ENCODE peak calls at places on chromosomes 3 and 15, in nine cellular contexts. P is heart left ventricle; K is mucosa of descending colon; S is aorta; T is breast epithelium; U is naive thymus-derived CD4-positive, alpha-beta T cell; H is uterus; B is right lobe of liver; L is body of pancreas. I is an unnamed sample.
A peak's percentile ranks its signal among the peaks of the same experiment; 100 is the strongest.

GRCh38 chr3:37813403-37813802 is 48.3 kb upstream of the CTDSPL start:
- DNase-seq in K (no peak), L (no peak), U (no peak), B (no peak), H (no peak), T (no peak), S (no peak), P (no peak), I (no peak)

GRCh38 chr3:67005974-67006373 is 7.9 kb downstream of the KBTBD8 start:
- DNase-seq in H (no peak), B (no peak), K (no peak), U (no peak), L (no peak), S (no peak), T (no peak), P (no peak), I (no peak)

GRCh38 chr3:151226088-151226563 is 23.1 kb upstream of the GPR171 start:
- DNase-seq in B (no peak), L (no peak), T (no peak), U (no peak), S (no peak), H (no peak), K (no peak), P (no peak), I (no peak)

GRCh38 chr3:170410428-170411029 is 8.1 kb upstream of the CLDN11 start:
- DNase-seq in H (no peak), U (no peak), B (no peak), T (no peak), S (no peak), P (no peak), K (peak; percentile 58), L (no peak), I (no peak)

GRCh38 chr3:196063456-196063855 is 18.4 kb downstream of the TFRC start:
- DNase-seq in T (no peak), H (no peak), K (no peak), S (no peak), B (no peak), U (no peak), P (no peak), L (no peak), I (no peak)

GRCh38 chr3:31092748-31093607 is 198.5 kb upstream of the GADL1 start:
- DNase-seq in B (no peak), U (no peak), L (no peak), P (no peak), H (no peak), K (no peak), S (no peak), T (no peak), I (no peak)

GRCh38 chr3:127044996-127045395 is 62.1 kb downstream of the PLXNA1 start:
- DNase-seq in S (peak; percentile 53), K (peak; percentile 42), P (no peak), U (no peak), L (peak; percentile 41), T (no peak), B (peak; percentile 22), H (no peak), I (peak; percentile 73)

GRCh38 chr3:130516645-130517512 is at the start of gene COL6A6:
- DNase-seq in T (no peak), L (no peak), S (no peak), H (no peak), K (no peak), U (no peak), B (no peak), P (no peak), I (no peak)

GRCh38 chr15:74983725-74984231 is 11.6 kb upstream of the SCAMP5 start:
- DNase-seq in S (peak; percentile 7), L (no peak), U (no peak), T (no peak), H (no peak), B (no peak), P (no peak), K (no peak), I (no peak)

GRCh38 chr3:123284399-123285010 is 82.8 kb downstream of the SEC22A start:
- DNase-seq in U (no peak), B (no peak), T (no peak), P (no peak), H (no peak), K (peak; percentile 11), S (no peak), L (no peak), I (no peak)

GRCh38 chr3:192887047-192887446 is 30.6 kb downstream of the MB21D2 start:
- DNase-seq in P (no peak), B (no peak), K (no peak), S (no peak), H (no peak), U (no peak), L (no peak), T (no peak), I (no peak)

GRCh38 chr15:75578206-75578947 is 738 bp downstream of the PTPN9 start:
- DNase-seq in P (peak; percentile 34), S (peak; percentile 52), U (peak; percentile 9), B (peak; percentile 62), K (peak; percentile 48), T (no peak), L (peak; percentile 41), H (no peak), I (peak; percentile 36)

GRCh38 chr15:78308422-78309021 is 9.1 kb upstream of the SKIC8 start:
- DNase-seq in T (no peak), B (peak; percentile 76), S (peak; percentile 67), H (no peak), U (no peak), K (peak; percentile 83), P (peak; percentile 61), L (peak; percentile 69), I (peak; percentile 56)

GRCh38 chr3:144287001-144287400 is 315.4 kb downstream of the DIPK2A start:
- DNase-seq in B (no peak), U (no peak), H (no peak), K (no peak), P (no peak), L (no peak), T (no peak), S (no peak), I (no peak)

GRCh38 chr3:169790687-169791429 is 17.7 kb downstream of the MYNN start:
- DNase-seq in P (no peak), L (no peak), H (no peak), B (no peak), K (no peak), T (no peak), S (no peak), U (no peak), I (no peak)

GRCh38 chr15:94174399-94174802 is 57.0 kb upstream of the MCTP2 start:
- DNase-seq in L (no peak), S (no peak), T (no peak), H (no peak), U (no peak), P (no peak), K (no peak), B (no peak), I (no peak)

GRCh38 chr3:13173186-13173585 is 100.0 kb upstream of the IQSEC1 start:
- DNase-seq in H (no peak), S (no peak), K (no peak), T (no peak), L (no peak), P (peak; percentile 9), B (no peak), U (no peak), I (no peak)

GRCh38 chr15:91632176-91632575 is 221.3 kb upstream of the SLCO3A1 start:
- DNase-seq in B (no peak), H (no peak), L (no peak), K (no peak), S (no peak), P (no peak), U (no peak), T (no peak), I (no peak)

GRCh38 chr15:39321977-39322376 is 258.9 kb upstream of the THBS1 start:
- DNase-seq in P (no peak), L (no peak), K (no peak), S (no peak), U (no peak), H (no peak), B (no peak), T (no peak), I (no peak)

DNA sequence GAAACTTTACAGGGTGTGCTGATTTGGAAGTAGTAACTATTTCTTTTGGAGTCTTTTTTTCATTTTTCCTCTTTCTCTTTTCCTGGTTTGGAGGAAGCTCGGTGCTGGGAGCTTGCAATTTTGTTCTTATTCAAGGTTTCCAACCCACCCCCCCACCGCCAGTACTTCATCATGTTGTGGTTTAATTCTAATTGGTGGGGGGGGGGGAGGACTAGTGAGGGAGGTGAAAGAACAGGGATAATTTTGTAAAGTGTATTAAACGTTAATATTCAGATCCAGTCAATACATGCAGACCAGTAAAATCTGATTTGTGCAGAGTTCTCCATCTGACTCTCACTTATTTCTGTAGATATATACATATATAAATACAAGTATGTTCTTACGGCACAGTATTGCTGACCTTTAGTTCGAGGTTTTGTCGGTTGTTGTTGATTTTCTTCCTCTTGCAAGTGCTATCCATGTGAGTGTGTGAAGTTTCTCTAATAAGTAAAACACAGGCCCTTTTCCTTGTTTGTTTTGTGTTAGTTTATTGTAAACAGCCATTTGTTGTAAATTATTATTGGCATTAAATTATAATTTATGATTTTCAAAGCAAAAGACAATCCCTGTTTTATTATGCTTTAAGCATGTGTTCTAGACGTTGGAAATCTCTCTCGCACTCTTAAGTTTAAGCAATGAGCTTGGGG is 9.3 kb downstream of the NR2F2 start:
- DNase-seq in P (no peak), S (no peak), U (no peak), T (no peak), H (no peak), L (peak; percentile 15), K (peak; percentile 39), B (no peak), I (no peak)
- H3K4me1 ChIP-seq in P (peaks cover 28% of the 10 kb centered on the region), S (no peaks in the 10 kb centered on the region), U (no peaks in the 10 kb centered on the region), T (peaks cover 2% of the 10 kb centered on the region), H (no peaks in the 10 kb centered on the region), L (peaks cover 49% of the 10 kb centered on the region), K (peaks cover 21% of the 10 kb centered on the region), B (no peaks in the 10 kb centered on the region), I (peaks cover 8% of the 10 kb centered on the region)

GRCh38 chr15:95302809-95303208 is 1027.7 kb upstream of the NR2F2 start:
- DNase-seq in S (no peak), K (no peak), P (no peak), B (no peak), U (no peak), T (no peak), L (no peak), H (no peak), I (no peak)
- H3K36me3 ChIP-seq in S (no peaks in the 10 kb centered on the region), K (no peaks in the 10 kb centered on the region), P (no peaks in the 10 kb centered on the region), B (no peaks in the 10 kb centered on the region), U (no peaks in the 10 kb centered on the region), T (no peaks in the 10 kb centered on the region), L (no peaks in the 10 kb centered on the region), H (no peaks in the 10 kb centered on the region), I (no peaks in the 10 kb centered on the region)

GRCh38 chr15:100291106-100291505 is 50.7 kb downstream of the ADAMTS17 start:
- DNase-seq in T (no peak), P (no peak), S (no peak), U (no peak), B (no peak), L (no peak), K (no peak), H (no peak), I (no peak)
- H3K4me1 ChIP-seq in T (no peaks in the 10 kb centered on the region), P (no peaks in the 10 kb centered on the region), S (no peaks in the 10 kb centered on the region), U (no peaks in the 10 kb centered on the region), B (no peaks in the 10 kb centered on the region), L (no peaks in the 10 kb centered on the region), K (no peaks in the 10 kb centered on the region), H (no peaks in the 10 kb centered on the region), I (no peaks in the 10 kb centered on the region)

GRCh38 chr3:46987485-46988401 is 8.3 kb downstream of the NBEAL2 start:
- DNase-seq in K (peak; percentile 83), U (peak; percentile 85), B (peak; percentile 86), P (peak; percentile 82), T (no peak), L (peak; percentile 38), H (peak; percentile 41), S (peak; percentile 82), I (peak; percentile 96)
- H3K36me3 ChIP-seq in K (no peaks in the 10 kb centered on the region), U (no peaks in the 10 kb centered on the region), B (no peaks in the 10 kb centered on the region), P (peaks cover 23% of the 10 kb centered on the region), T (no peaks in the 10 kb centered on the region), L (no peaks in the 10 kb centered on the region), H (no peaks in the 10 kb centered on the region), S (no peaks in the 10 kb centered on the region), I (no peaks in the 10 kb centered on the region)

I was measured in left lung.